ENCODE peak calls at places on chromosomes 5 and 9, in five cellular contexts. One of them, this sample, is unnamed.

GRCh38 chr5:74630387-74631087 is 10.0 kb downstream of the ENC1 start:
- DNase-seq in stimulated activated naive CD8-positive, alpha-beta T cell treated with anti-CD3 and anti-CD28 coated beads, Interleukin-15, Interleukin-2, amounts not matched to agents 100 U/mL and 50 U/mL, for 24 hours: no peak
- DNase-seq in AML-193: no peak
- DNase-seq in naive thymus-derived CD4-positive, alpha-beta T cell: peak
- DNase-seq in stimulated activated CD8-positive, alpha-beta memory T cell treated with anti-CD3 and anti-CD28 coated beads, Interleukin-15, amount 100 ng/mL, for 4 hours: no peak
- DNase-seq in this sample: no peak

GRCh38 chr5:132386644-132387286 is 17.3 kb downstream of the SLC22A5 start:
- DNase-seq in stimulated activated CD8-positive, alpha-beta memory T cell treated with anti-CD3 and anti-CD28 coated beads, Interleukin-15, amount 100 ng/mL, for 4 hours: peak
- DNase-seq in naive thymus-derived CD4-positive, alpha-beta T cell: peak
- DNase-seq in stimulated activated naive CD8-positive, alpha-beta T cell treated with anti-CD3 and anti-CD28 coated beads, Interleukin-15, Interleukin-2, amounts not matched to agents 100 U/mL and 50 U/mL, for 24 hours: peak
- DNase-seq in AML-193: peak
- DNase-seq in this sample: peak

GRCh38 chr5:176517053-176517661 is 20.0 kb downstream of the RNF44 start:
- DNase-seq in stimulated activated CD8-positive, alpha-beta memory T cell treated with anti-CD3 and anti-CD28 coated beads, Interleukin-15, amount 100 ng/mL, for 4 hours: no peak
- DNase-seq in AML-193: peak
- DNase-seq in stimulated activated naive CD8-positive, alpha-beta T cell treated with anti-CD3 and anti-CD28 coated beads, Interleukin-15, Interleukin-2, amounts not matched to agents 100 U/mL and 50 U/mL, for 24 hours: no peak
- DNase-seq in naive thymus-derived CD4-positive, alpha-beta T cell: no peak
- DNase-seq in this sample: no peak

GRCh38 chr9:124792976-124793594 is 16.2 kb downstream of the OLFML2A start:
- DNase-seq in stimulated activated CD8-positive, alpha-beta memory T cell treated with anti-CD3 and anti-CD28 coated beads, Interleukin-15, amount 100 ng/mL, for 4 hours: no peak
- DNase-seq in naive thymus-derived CD4-positive, alpha-beta T cell: no peak
- DNase-seq in stimulated activated naive CD8-positive, alpha-beta T cell treated with anti-CD3 and anti-CD28 coated beads, Interleukin-15, Interleukin-2, amounts not matched to agents 100 U/mL and 50 U/mL, for 24 hours: no peak
- DNase-seq in AML-193: no peak
- DNase-seq in this sample: no peak

GRCh38 chr5:5126444-5126843 is 13.7 kb upstream of the ADAMTS16 start:
- DNase-seq in AML-193: no peak
- DNase-seq in stimulated activated CD8-positive, alpha-beta memory T cell treated with anti-CD3 and anti-CD28 coated beads, Interleukin-15, amount 100 ng/mL, for 4 hours: no peak
- DNase-seq in stimulated activated naive CD8-positive, alpha-beta T cell treated with anti-CD3 and anti-CD28 coated beads, Interleukin-15, Interleukin-2, amounts not matched to agents 100 U/mL and 50 U/mL, for 24 hours: no peak
- DNase-seq in naive thymus-derived CD4-positive, alpha-beta T cell: no peak
- DNase-seq in this sample: no peak

GRCh38 chr5:126544087-126544740 is 50.8 kb downstream of the ALDH7A1 start:
- DNase-seq in naive thymus-derived CD4-positive, alpha-beta T cell: peak
- DNase-seq in stimulated activated CD8-positive, alpha-beta memory T cell treated with anti-CD3 and anti-CD28 coated beads, Interleukin-15, amount 100 ng/mL, for 4 hours: no peak
- DNase-seq in AML-193: peak
- DNase-seq in stimulated activated naive CD8-positive, alpha-beta T cell treated with anti-CD3 and anti-CD28 coated beads, Interleukin-15, Interleukin-2, amounts not matched to agents 100 U/mL and 50 U/mL, for 24 hours: peak
- DNase-seq in this sample: peak

GRCh38 chr9:22158275-22158674 is 149.2 kb upstream of the CDKN2B start:
- DNase-seq in AML-193: no peak
- DNase-seq in stimulated activated naive CD8-positive, alpha-beta T cell treated with anti-CD3 and anti-CD28 coated beads, Interleukin-15, Interleukin-2, amounts not matched to agents 100 U/mL and 50 U/mL, for 24 hours: no peak
- DNase-seq in stimulated activated CD8-positive, alpha-beta memory T cell treated with anti-CD3 and anti-CD28 coated beads, Interleukin-15, amount 100 ng/mL, for 4 hours: no peak
- DNase-seq in naive thymus-derived CD4-positive, alpha-beta T cell: no peak
- DNase-seq in this sample: no peak

GRCh38 chr5:95543017-95543705 is 11.6 kb downstream of the SKIC3 start:
- DNase-seq in stimulated activated CD8-positive, alpha-beta memory T cell treated with anti-CD3 and anti-CD28 coated beads, Interleukin-15, amount 100 ng/mL, for 4 hours: no peak
- DNase-seq in stimulated activated naive CD8-positive, alpha-beta T cell treated with anti-CD3 and anti-CD28 coated beads, Interleukin-15, Interleukin-2, amounts not matched to agents 100 U/mL and 50 U/mL, for 24 hours: no peak
- DNase-seq in AML-193: no peak
- DNase-seq in naive thymus-derived CD4-positive, alpha-beta T cell: no peak
- DNase-seq in this sample: no peak

GRCh38 chr9:33510264-33511183 is 13.5 kb upstream of the ANKRD18B start:
- DNase-seq in naive thymus-derived CD4-positive, alpha-beta T cell: peak
- DNase-seq in stimulated activated CD8-positive, alpha-beta memory T cell treated with anti-CD3 and anti-CD28 coated beads, Interleukin-15, amount 100 ng/mL, for 4 hours: no peak
- DNase-seq in AML-193: peak
- DNase-seq in stimulated activated naive CD8-positive, alpha-beta T cell treated with anti-CD3 and anti-CD28 coated beads, Interleukin-15, Interleukin-2, amounts not matched to agents 100 U/mL and 50 U/mL, for 24 hours: peak
- DNase-seq in this sample: peak

GRCh38 chr5:75203604-75204003 is 33.1 kb downstream of the ANKRD31 start:
- DNase-seq in AML-193: no peak
- DNase-seq in naive thymus-derived CD4-positive, alpha-beta T cell: no peak
- DNase-seq in stimulated activated naive CD8-positive, alpha-beta T cell treated with anti-CD3 and anti-CD28 coated beads, Interleukin-15, Interleukin-2, amounts not matched to agents 100 U/mL and 50 U/mL, for 24 hours: no peak
- DNase-seq in stimulated activated CD8-positive, alpha-beta memory T cell treated with anti-CD3 and anti-CD28 coated beads, Interleukin-15, amount 100 ng/mL, for 4 hours: no peak
- DNase-seq in this sample: no peak

GRCh38 chr9:114718801-114719221 is 36.8 kb upstream of the TEX48 start:
- DNase-seq in naive thymus-derived CD4-positive, alpha-beta T cell: peak
- DNase-seq in stimulated activated naive CD8-positive, alpha-beta T cell treated with anti-CD3 and anti-CD28 coated beads, Interleukin-15, Interleukin-2, amounts not matched to agents 100 U/mL and 50 U/mL, for 24 hours: peak
- DNase-seq in AML-193: no peak
- DNase-seq in stimulated activated CD8-positive, alpha-beta memory T cell treated with anti-CD3 and anti-CD28 coated beads, Interleukin-15, amount 100 ng/mL, for 4 hours: peak
- DNase-seq in this sample: peak

GRCh38 chr9:38024036-38024681 is 44.9 kb downstream of the SHB start:
- DNase-seq in stimulated activated naive CD8-positive, alpha-beta T cell treated with anti-CD3 and anti-CD28 coated beads, Interleukin-15, Interleukin-2, amounts not matched to agents 100 U/mL and 50 U/mL, for 24 hours: no peak
- DNase-seq in AML-193: no peak
- DNase-seq in naive thymus-derived CD4-positive, alpha-beta T cell: no peak
- DNase-seq in stimulated activated CD8-positive, alpha-beta memory T cell treated with anti-CD3 and anti-CD28 coated beads, Interleukin-15, amount 100 ng/mL, for 4 hours: no peak
- DNase-seq in this sample: no peak

GRCh38 chr5:68499952-68500351 is 284.4 kb downstream of the PIK3R1 start:
- DNase-seq in AML-193: no peak
- DNase-seq in stimulated activated CD8-positive, alpha-beta memory T cell treated with anti-CD3 and anti-CD28 coated beads, Interleukin-15, amount 100 ng/mL, for 4 hours: no peak
- DNase-seq in naive thymus-derived CD4-positive, alpha-beta T cell: no peak
- DNase-seq in stimulated activated naive CD8-positive, alpha-beta T cell treated with anti-CD3 and anti-CD28 coated beads, Interleukin-15, Interleukin-2, amounts not matched to agents 100 U/mL and 50 U/mL, for 24 hours: no peak
- DNase-seq in this sample: no peak

GRCh38 chr9:104879555-104880318 is 48.2 kb downstream of the ABCA1 start:
- DNase-seq in naive thymus-derived CD4-positive, alpha-beta T cell: no peak
- DNase-seq in stimulated activated CD8-positive, alpha-beta memory T cell treated with anti-CD3 and anti-CD28 coated beads, Interleukin-15, amount 100 ng/mL, for 4 hours: no peak
- DNase-seq in AML-193: no peak
- DNase-seq in stimulated activated naive CD8-positive, alpha-beta T cell treated with anti-CD3 and anti-CD28 coated beads, Interleukin-15, Interleukin-2, amounts not matched to agents 100 U/mL and 50 U/mL, for 24 hours: no peak
- DNase-seq in this sample: no peak

This sample was measured in activated naive CD8-positive, alpha-beta T cell treated with anti-CD3 and anti-CD28 coated beads for 36 hours.